ENCODE peak calls at places on chromosomes 16 and 17, in five cellular contexts. W, I, O, M and B are unnamed samples.

GRCh38 chr16:30122621-30123160 is 329 bp downstream of the MAPK3 start:
- DNase-seq in O (peak), M (no peak), I (no peak), W (no peak), B (no peak)

GRCh38 chr16:84215531-84215930 is 24.3 kb downstream of the KCNG4 start:
- DNase-seq in O (no peak), M (no peak), W (no peak), I (peak), B (no peak)

GRCh38 chr16:61295311-61295710 is 740.9 kb downstream of the CDH8 start:
- DNase-seq in I (no peak), W (no peak), M (no peak), O (no peak), B (no peak)

GRCh38 chr16:53773150-53773846 is 69.3 kb downstream of the FTO start:
- DNase-seq in M (peak), W (peak), O (no peak), I (peak), B (no peak)

GRCh38 chr17:83062818-83063671 is 16.4 kb upstream of the METRNL start:
- DNase-seq in I (peak), M (no peak), W (peak), O (peak), B (peak)

GRCh38 chr17:81608605-81609004 is 28.3 kb downstream of the NPLOC4 start:
- DNase-seq in I (no peak), W (no peak), O (no peak), M (no peak), B (no peak)

GRCh38 chr16:56202036-56202435 is 10.7 kb downstream of the GNAO1 start:
- DNase-seq in M (no peak), W (no peak), O (no peak), I (no peak), B (no peak)

GRCh38 chr16:11570796-11571195 is 15.9 kb downstream of the LITAF start:
- DNase-seq in M (no peak), W (no peak), I (no peak), O (no peak), B (no peak)

GRCh38 chr16:24499193-24499814 is 40.1 kb upstream of the RBBP6 start:
- DNase-seq in O (no peak), W (no peak), I (peak), M (peak), B (no peak)

GRCh38 chr17:18158022-18158600 is 25.5 kb upstream of the ALKBH5 start:
- DNase-seq in I (no peak), W (peak), M (peak), O (peak), B (peak)

GRCh38 chr17:43998552-43998951 is 5.9 kb upstream of the NAGS start:
- DNase-seq in W (no peak), O (no peak), I (no peak), M (peak), B (no peak)

GRCh38 chr17:14261406-14261805 is 24.7 kb upstream of the CDRT15 start:
- DNase-seq in W (no peak), O (no peak), M (no peak), I (no peak), B (no peak)

GRCh38 chr16:8720080-8720966 is 45.9 kb downstream of the ABAT start:
- DNase-seq in O (no peak), W (no peak), M (no peak), I (peak), B (no peak)

GRCh38 chr16:73049051-73049910 is 1.4 kb upstream of the ZFHX3 start:
- DNase-seq in I (no peak), W (no peak), M (no peak), O (no peak), B (no peak)

GRCh38 chr16:73047221-73047535 is 750 bp downstream of the ZFHX3 start:
- DNase-seq in M (no peak), W (no peak), O (no peak), I (no peak), B (no peak)

GRCh38 chr16:73047536-73048291 is at the start of gene ZFHX3:
- DNase-seq in W (peak), I (peak), M (peak), O (peak), B (peak)

GRCh38 chr16:73046484-73047214 is 1.3 kb downstream of the ZFHX3 start:
- DNase-seq in O (no peak), I (no peak), M (no peak), W (no peak), B (no peak)

DNA sequence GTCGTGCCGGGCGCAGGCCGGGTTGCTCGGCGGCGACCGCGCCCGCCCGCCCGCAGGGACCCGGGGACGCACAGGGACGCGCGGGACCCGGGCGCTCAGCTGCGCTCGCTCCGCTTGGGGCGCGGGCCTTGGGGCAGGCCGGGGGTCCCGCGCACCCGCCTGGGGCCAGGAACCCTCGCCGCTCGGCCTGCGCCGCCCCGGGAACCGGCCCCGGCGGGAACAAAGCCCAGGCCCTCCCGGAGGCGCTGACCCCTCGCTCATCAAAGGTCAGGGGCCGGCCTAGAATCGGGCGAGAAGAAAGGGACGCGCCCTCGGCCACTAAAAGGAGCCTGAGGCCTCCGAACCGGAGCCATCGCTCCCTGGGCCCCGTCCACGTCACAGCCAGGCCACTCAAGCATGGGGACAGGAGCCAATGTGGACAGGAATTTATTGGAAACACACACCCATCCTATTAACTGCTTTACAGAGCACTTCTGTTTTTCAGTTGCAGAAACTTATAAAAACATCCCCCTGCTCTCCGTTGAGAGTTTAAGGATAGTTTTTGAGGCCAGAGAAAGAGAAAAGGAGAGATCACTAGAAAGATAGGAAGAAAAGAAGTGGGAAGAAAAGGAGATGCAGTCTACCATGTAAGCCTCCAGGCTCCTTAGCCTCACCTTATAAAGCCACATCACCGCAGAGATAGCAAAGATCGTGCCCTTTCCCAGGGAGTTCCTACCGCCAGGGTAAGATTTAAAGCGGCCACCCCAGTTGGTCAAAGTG is 543 bp upstream of the ZFHX3 start:
- DNase-seq in W (no peak), O (peak), M (no peak), I (peak), B (peak)
- TF ChIP-seq CTCF in W (no peak), O (no peak), M (no peak), I (no peak), B (no peak)

GRCh38 chr17:75875940-75876189 is 2.5 kb downstream of the TRIM47 start:
- DNase-seq in W (peak), M (no peak), O (no peak), I (peak), B (no peak)
- H3K4me3 ChIP-seq in W (peak), M (no peak), O (peak), I (no peak), B (peak)

GRCh38 chr16:27318399-27319256 is 4.9 kb downstream of the IL4R start:
- DNase-seq in M (peak), W (peak), I (no peak), O (peak), B (peak)
- TF ChIP-seq POLR2AphosphoS5 in M (peak), W (no peak), I (no peak), O (no peak), B (peak)

DNA sequence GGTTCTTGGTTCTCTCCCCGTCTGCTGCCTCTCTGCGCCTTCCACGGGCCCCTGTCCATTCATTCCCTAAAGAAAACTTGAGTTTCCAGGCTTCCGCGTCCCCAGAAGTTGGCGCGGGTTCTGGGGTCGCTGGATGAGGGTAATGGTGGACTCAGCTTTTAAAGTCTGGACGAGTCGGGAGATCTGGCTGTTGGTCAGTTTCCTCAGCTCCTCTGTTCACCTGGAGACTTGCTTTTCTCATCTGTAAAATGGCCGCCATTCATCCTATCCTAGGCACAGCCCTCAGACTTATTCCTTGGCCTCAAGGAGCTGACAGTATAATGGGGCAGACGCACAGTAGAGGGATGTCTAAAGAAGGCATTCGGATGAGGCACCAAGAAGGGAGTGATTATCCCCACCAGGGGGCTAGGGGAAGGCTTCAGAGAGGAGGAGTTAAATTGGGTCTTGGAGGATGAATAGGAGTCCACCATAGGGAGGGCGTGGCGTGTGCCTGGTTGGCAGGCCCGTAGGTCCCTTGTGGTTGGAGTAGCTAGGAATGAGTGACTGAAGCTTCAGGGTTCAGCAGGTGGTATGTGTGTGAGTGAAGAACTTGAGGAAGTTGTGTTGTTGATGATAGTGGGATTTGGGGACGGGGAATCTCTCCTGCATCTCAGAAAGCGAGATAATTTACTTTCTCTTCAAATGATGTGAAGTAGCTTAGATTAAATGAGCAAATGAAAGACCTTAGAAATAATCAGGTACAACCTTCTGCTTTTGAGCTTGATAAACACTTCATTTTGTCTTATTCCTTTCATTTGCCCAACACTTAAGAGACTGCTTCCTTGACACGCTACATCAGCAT is 655 bp downstream of the VPS35L start:
- DNase-seq in M (peak), W (no peak), I (peak), O (no peak), B (no peak)
- TF ChIP-seq CTCF in M (no peak), W (no peak), I (peak), O (no peak), B (no peak)

GRCh38 chr17:41835800-41836549 is at the start of gene NT5C3B:
- DNase-seq in M (no peak), W (peak), O (no peak), I (peak), B (peak)

GRCh38 chr17:41836550-41837196 is 641 bp upstream of the NT5C3B start:
- DNase-seq in I (no peak), W (no peak), O (no peak), M (no peak), B (no peak)

GRCh38 chr17:41835214-41835799 is 725 bp downstream of the NT5C3B start:
- DNase-seq in I (no peak), M (no peak), W (no peak), O (no peak), B (peak)

DNA sequence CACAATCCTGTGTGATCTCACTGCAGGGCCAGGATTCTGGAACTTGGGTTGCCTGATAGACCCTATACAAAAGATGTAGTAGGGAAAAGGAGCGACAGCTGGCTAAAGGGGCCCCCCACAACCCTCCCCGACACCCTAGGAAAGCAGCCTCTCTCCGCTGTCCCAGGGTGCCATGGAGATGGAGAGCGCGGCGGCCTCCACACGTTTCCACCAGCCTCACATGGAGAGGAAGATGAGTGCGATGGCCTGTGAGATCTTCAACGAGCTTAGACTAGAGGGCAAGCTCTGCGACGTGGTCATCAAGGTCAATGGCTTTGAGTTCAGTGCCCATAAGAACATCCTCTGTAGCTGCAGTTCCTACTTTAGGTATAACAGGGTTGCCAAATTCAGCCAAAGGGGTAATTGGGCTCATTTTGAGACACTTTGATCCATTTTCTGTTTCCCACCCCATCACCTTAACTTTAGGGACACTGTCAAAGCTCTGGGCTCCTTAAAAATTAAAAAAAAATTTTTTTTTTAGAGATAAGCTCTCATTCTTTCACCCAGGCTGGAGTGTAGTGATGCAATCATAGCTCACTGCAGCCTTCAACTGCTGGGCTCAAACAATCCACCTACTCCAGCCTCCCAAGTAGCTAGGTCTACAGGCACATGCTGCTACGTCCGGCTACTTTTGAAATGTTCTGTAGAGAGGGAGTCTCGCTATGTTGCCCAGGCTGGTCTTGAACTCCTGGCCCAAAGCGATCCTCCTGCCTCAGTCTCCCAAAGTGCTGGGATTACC is at the start of gene KLHL10:
- DNase-seq in O (no peak), W (no peak), M (no peak), I (no peak), B (no peak)
- H3K4me3 ChIP-seq in O (peak), W (peak), M (no peak), I (peak), B (no peak)

DNA sequence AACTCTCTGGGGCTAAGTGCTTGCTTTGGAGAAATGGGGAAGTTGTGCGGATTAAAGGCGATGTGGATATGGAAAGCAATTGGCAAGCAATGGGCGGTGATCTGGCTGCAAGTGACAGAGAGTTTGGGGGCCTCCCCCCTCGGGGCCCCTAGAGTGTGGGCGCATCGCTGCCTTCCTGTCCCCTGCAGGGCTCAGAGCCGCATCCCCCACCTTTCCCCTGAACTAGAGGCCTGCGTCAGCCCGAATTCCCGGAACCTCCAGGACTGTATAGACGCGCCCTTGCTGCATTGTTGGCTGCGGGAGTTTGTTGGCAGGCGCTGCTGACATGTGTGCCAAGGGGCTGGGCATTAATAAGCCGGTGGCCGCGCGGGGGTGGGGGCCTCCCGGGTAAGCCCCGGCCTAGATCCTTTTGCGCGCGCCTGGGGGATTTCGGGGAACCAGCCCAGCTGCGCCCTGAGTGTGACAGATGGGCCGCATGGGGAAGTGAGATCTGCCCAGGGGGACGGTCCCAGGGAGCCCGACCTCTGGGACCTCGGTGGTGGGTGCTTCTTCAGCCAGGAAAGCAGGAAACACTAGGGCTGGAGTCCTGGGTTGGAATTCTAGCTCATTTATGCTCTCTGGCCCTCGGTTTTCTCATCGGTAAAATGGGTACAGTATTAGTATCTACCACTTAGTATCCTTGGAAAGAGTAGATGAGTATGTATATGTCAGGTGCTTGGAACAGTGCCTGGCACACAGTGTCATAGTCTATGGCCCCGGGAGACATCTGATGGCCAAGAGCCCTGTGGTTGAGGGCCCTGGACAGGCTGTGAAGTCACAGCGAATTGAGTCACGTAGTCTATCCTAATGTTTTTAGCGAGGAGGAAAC is 1.0 kb downstream of the EEF2K start:
- DNase-seq in W (peak), M (peak), I (peak), O (peak), B (peak)
- TF ChIP-seq POLR2AphosphoS5 in W (peak), M (no peak), I (no peak), O (no peak), B (peak)

DNA sequence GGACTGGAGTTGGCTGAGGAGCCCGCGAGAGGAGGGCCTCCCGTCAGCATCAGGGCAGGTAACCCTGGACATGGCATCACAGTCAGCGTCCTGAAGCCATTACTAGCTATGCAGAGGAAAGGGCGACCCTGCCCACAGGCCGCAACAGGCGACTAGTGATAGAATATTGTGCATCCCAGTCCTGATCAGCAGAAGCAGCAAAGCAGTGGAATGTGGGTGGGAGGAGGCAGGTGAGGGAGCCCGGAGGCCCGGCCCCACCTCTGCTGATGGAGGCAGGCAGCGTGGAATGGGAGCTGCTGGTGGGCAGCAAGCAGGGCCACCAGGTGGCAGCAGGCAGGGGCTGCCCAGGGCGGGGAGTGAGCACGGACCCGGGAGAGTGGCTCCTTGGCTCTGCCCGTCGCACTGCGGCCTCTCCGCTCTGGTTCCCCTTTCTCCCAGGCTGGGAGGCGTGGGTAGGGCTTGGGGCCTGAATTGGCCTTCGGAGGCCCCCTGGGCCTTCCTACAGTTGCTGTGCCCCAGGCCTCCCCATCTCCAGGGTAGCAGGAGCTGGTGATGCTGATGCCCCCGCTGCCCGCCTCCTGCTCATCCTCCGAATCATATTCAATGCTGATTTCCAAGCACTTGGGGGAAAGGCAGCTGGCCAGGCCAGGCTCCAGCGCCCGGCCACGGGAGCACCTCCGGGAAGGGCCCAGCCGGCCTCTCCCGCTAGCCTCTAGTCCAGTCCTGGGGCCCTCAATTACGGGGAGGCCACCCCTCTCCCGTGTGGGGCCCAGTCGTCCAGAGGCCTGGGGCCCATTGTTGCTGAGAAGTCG is 20.2 kb downstream of the TSPOAP1 start:
- DNase-seq in O (no peak), M (peak), I (peak), W (peak), B (peak)
- TF ChIP-seq CTCF in O (no peak), M (peak), I (peak), W (no peak), B (no peak)

GRCh38 chr17:63623786-63624185 is 1.6 kb downstream of the MAP3K3 start:
- DNase-seq in W (no peak), I (no peak), O (no peak), M (no peak), B (no peak)
- H3K4me3 ChIP-seq in W (peak), I (peak), O (peak), M (peak), B (peak)